ENCODE peak calls at places on chromosomes 13 and 19, in seven cellular contexts. N, S, R, H, E, Y and B are unnamed samples.

GRCh38 chr13:85982102-85982501 is 182.9 kb upstream of the SLITRK6 start:
- DNase-seq in N (no peak), S (no peak), R (no peak), H (no peak), E (no peak), Y (no peak), B (no peak)

GRCh38 chr19:801861-802496 is 4.7 kb downstream of the PTBP1 start:
- DNase-seq in N (no peak), S (no peak), R (peak), H (no peak), E (no peak), Y (peak), B (no peak)

GRCh38 chr19:51702103-51702753 is 9.1 kb downstream of the SPACA6 start:
- DNase-seq in N (peak), S (peak), R (peak), H (no peak), E (peak), Y (peak), B (peak)

GRCh38 chr13:78875792-78876580 is 217.0 kb upstream of the OBI1 start:
- DNase-seq in N (peak), S (peak), R (peak), H (no peak), E (no peak), Y (no peak), B (no peak)

GRCh38 chr19:40691421-40692211 is 1.2 kb upstream of the NUMBL start:
- DNase-seq in N (no peak), S (peak), R (peak), H (no peak), E (peak), Y (no peak), B (no peak)

GRCh38 chr19:51511353-51511752 is 9.8 kb upstream of the SIGLEC12 start:
- DNase-seq in N (peak), S (peak), R (no peak), H (no peak), E (no peak), Y (no peak), B (no peak)

GRCh38 chr19:13946414-13946813 is 5.9 kb upstream of the DCAF15 start:
- DNase-seq in N (no peak), S (no peak), R (no peak), H (no peak), E (no peak), Y (no peak), B (no peak)

GRCh38 chr13:110911880-110912279 is 3.0 kb downstream of the ANKRD10 start:
- DNase-seq in N (no peak), S (no peak), R (no peak), H (no peak), E (peak), Y (peak), B (peak)

GRCh38 chr19:45115809-45116615 is 23.0 kb downstream of the PPP1R37 start:
- DNase-seq in N (no peak), S (no peak), R (no peak), H (no peak), E (no peak), Y (no peak), B (no peak)

GRCh38 chr19:21474671-21475181 is 30.7 kb upstream of the ZNF429 start:
- DNase-seq in N (peak), S (peak), R (peak), H (peak), E (peak), Y (peak), B (peak)

GRCh38 chr13:81442904-81443303 is 1102.0 kb upstream of the SPRY2 start:
- DNase-seq in N (no peak), S (no peak), R (no peak), H (no peak), E (no peak), Y (no peak), B (peak)

GRCh38 chr19:5107432-5108122 is 138.7 kb downstream of the KDM4B start:
- DNase-seq in N (no peak), S (no peak), R (no peak), H (no peak), E (no peak), Y (no peak), B (no peak)

GRCh38 chr19:4108767-4109625 is 14.9 kb downstream of the MAP2K2 start:
- DNase-seq in N (no peak), S (no peak), R (no peak), H (no peak), E (no peak), Y (no peak), B (no peak)

GRCh38 chr13:110044521-110045200 is 258.3 kb upstream of the IRS2 start:
- DNase-seq in N (no peak), S (peak), R (no peak), H (no peak), E (no peak), Y (peak), B (no peak)

GRCh38 chr19:33381101-33381500 is 7.6 kb downstream of the CEBPG start:
- DNase-seq in N (no peak), S (no peak), R (no peak), H (no peak), E (no peak), Y (no peak), B (no peak)

GRCh38 chr19:5889288-5889971 is 14.2 kb downstream of the NDUFA11 start:
- DNase-seq in N (no peak), S (no peak), R (no peak), H (no peak), E (peak), Y (peak), B (peak)

GRCh38 chr19:44076325-44076724 is 4.4 kb downstream of the ZNF284 start:
- DNase-seq in N (no peak), S (no peak), R (no peak), H (no peak), E (no peak), Y (no peak), B (no peak)

GRCh38 chr19:44071824-44072542 is at the start of gene ZNF284:
- DNase-seq in N (peak), S (peak), R (peak), H (peak), E (peak), Y (peak), B (peak)

GRCh38 chr19:44069415-44069814 is 2.5 kb upstream of the ZNF284 start:
- DNase-seq in N (no peak), S (no peak), R (no peak), H (no peak), E (no peak), Y (no peak), B (no peak)

DNA sequence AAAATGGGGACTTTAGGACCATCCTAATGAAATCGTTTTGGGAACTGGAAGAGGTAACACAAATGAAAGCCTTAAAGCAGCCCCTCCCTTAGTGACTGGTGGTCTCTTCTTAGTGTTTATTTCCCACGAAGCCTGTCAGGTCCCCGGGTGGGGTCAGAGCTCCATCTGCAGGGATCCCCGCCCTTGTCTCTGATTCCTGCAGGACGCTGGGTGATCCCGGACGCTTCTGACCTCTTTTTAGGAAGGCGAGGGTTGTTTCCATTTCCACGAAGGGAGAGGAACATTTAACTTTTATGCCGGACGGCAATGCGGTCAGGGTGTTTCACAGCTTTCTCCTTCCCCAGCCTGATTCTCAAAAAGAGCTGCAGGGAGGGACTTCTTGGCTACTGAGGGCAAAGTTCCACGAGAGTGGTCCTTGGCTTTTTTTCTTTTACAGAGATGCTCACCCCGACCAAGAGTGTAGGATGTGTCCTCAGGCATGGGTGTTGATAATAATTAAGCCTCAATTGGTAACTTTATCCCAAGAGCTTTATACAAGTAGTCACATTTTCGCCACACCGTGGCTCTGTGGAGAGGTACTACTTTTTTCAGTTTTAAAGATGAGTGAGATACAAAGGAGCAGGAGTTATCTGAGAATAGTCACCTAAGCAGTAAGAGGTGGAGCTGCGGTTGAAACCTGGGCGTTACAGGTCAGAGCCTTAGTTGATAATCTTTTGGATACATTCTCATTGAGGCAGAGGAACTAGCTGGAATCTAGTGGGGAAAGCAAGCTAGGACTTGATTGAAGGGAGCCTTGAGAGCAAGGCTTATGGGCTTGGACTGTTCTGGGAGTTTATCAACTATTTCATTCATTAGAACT is 813 bp downstream of the ZNF284 start:
- DNase-seq in N (no peak), S (no peak), R (no peak), H (no peak), E (peak), Y (no peak), B (peak)
- H3K4me2 ChIP-seq in N (peak), S (peak), R (peak), H (peak), E (peak), Y (peak), B (peak)

GRCh38 chr19:9329999-9330398 is 6.0 kb downstream of the ZNF559 start:
- DNase-seq in N (no peak), S (no peak), R (no peak), H (no peak), E (no peak), Y (no peak), B (no peak)
- H3K23ac ChIP-seq in N (no peak), S (no peak), R (no peak), H (no peak), E (no peak), Y (no peak), B (no peak)

DNA sequence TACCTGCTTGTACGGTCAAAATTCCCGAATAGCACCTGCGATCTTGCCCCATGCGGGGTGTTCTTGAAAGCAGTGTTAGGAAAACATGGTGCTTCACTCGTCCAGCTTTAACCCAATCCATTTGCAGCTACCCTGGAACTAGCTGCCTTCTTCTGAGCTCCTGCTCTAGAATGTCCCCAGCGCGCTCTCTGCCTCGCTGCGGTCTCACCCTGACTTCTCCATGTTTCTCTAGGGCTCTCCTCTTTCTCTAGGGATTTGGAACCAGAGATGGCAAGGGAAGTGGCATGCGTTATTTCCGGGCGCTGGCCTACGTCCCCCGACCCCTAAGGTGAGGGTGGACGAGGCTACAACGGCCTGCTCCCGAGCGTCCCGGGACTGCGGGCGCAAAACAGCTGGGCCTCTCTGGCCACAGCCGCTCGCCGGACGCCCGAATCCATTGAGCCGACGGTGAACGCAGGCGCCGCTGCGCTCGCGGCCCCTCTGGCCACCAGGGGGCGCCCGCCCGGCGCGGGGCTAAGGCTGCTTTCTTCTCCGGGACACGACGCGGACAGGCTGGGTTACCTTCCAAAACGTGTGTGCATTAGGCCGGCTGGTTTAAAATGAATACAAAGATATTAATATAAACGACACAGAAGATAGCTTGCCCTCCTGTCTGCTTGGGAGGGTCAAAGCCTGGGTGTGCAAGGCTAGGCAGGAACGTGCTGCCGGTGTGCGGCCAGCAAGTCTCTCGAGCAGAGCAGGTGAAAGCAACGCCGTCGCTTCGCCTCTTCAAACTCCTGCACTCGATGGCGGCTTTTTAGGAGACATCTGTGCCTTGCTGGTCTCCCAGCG is 1.8 kb upstream of the SPRY2 start:
- DNase-seq in N (no peak), S (peak), R (peak), H (peak), E (peak), Y (peak), B (peak)
- H3K4me2 ChIP-seq in N (peak), S (peak), R (peak), H (peak), E (peak), Y (peak), B (peak)

GRCh38 chr19:47492137-47492533 is 8.1 kb upstream of the KPTN start:
- DNase-seq in N (no peak), S (no peak), R (no peak), H (no peak), E (no peak), Y (no peak), B (no peak)

GRCh38 chr19:47494211-47494547 is 10.2 kb upstream of the KPTN start:
- DNase-seq in N (no peak), S (no peak), R (no peak), H (no peak), E (no peak), Y (no peak), B (no peak)

GRCh38 chr19:47491358-47492136 is 7.5 kb upstream of the KPTN start:
- DNase-seq in N (no peak), S (no peak), R (no peak), H (no peak), E (no peak), Y (no peak), B (no peak)

GRCh38 chr19:47493378-47494210 is 9.6 kb upstream of the KPTN start:
- DNase-seq in N (no peak), S (no peak), R (no peak), H (no peak), E (no peak), Y (no peak), B (no peak)

GRCh38 chr19:47492571-47493377 is 8.8 kb upstream of the KPTN start:
- DNase-seq in N (no peak), S (no peak), R (no peak), H (no peak), E (no peak), Y (no peak), B (no peak)
- H3K23ac ChIP-seq in N (no peak), S (no peak), R (no peak), H (no peak), E (no peak), Y (no peak), B (no peak)